ENCODE peak calls at places on chromosomes 16 and 17, in nine cellular contexts. Q is activated naive CD8-positive, alpha-beta T cell treated with anti-CD3 and anti-CD28 coated beads for 36 hours; Y is T-cell; H is NB4; I is activated gamma-delta T cell treated with anti-CD3 and anti-CD28 coated beads, Interleukin-2, amount 50 U/mL, for 16 hours; Z is substantia nigra; M is GM12865; G is HTR-8/SVneo; V is ELR. U is an unnamed sample.

GRCh38 chr17:59620518-59621259 is 994 bp downstream of the CLTC start:
- DNase-seq in Q (peak; percentile 32), Y (peak; percentile 40), H (peak; percentile 74), I (peak; percentile 12), Z (peak; percentile 31), M (peak; percentile 69), G (peak; percentile 45), V (peak; percentile 67), U (peak; percentile 65)

GRCh38 chr16:24610421-24610765 is 71.0 kb downstream of the RBBP6 start:
- DNase-seq in Q (peak; percentile 14), Y (no peak), H (peak; percentile 36), I (no peak), Z (peak; percentile 34), M (no peak), G (no peak), V (peak; percentile 53), U (no peak)

GRCh38 chr16:1508494-1509167 is 15.5 kb downstream of the TELO2 start:
- DNase-seq in Q (no peak), Y (no peak), H (no peak), I (no peak), Z (no peak), M (no peak), G (no peak), V (no peak), U (no peak)

GRCh38 chr17:7496470-7497227 is 12.5 kb downstream of the POLR2A start:
- DNase-seq in Q (no peak), Y (no peak), H (no peak), I (no peak), Z (no peak), M (no peak), G (no peak), V (no peak), U (no peak)

GRCh38 chr16:49478107-49478506 is 104.5 kb downstream of the C16orf78 start:
- DNase-seq in Q (no peak), Y (no peak), H (no peak), I (no peak), Z (no peak), M (peak; percentile 40), G (no peak), V (no peak), U (peak; percentile 31)

GRCh38 chr17:66677201-66677981 is 157.5 kb upstream of the CACNG5 start:
- DNase-seq in Q (no peak), Y (no peak), H (no peak), I (no peak), Z (no peak), M (no peak), G (no peak), V (peak; percentile 91), U (no peak)

GRCh38 chr16:2226245-2226793 is 2.9 kb downstream of the E4F1 start:
- DNase-seq in Q (no peak), Y (no peak), H (no peak), I (no peak), Z (no peak), M (no peak), G (no peak), V (no peak), U (no peak)

GRCh38 chr17:78230252-78230962 is 1.0 kb upstream of the TMEM235 start:
- DNase-seq in Q (no peak), Y (no peak), H (no peak), I (no peak), Z (no peak), M (no peak), G (no peak), V (no peak), U (no peak)

GRCh38 chr16:85733155-85733838 is 17.6 kb downstream of the C16orf74 start:
- DNase-seq in Q (no peak), Y (no peak), H (peak; percentile 97), I (no peak), Z (no peak), M (no peak), G (no peak), V (no peak), U (no peak)

GRCh38 chr16:50857881-50858280 is 116.0 kb downstream of the CYLD start:
- DNase-seq in Q (no peak), Y (no peak), H (no peak), I (no peak), Z (no peak), M (no peak), G (no peak), V (no peak), U (no peak)

GRCh38 chr17:8162997-8163977 is 539 bp upstream of the VAMP2 start:
- DNase-seq in Q (peak; percentile 40), Y (no peak), H (no peak), I (no peak), Z (no peak), M (no peak), G (no peak), V (peak; percentile 28), U (no peak)

GRCh38 chr16:59973966-59974365 is 1239.8 kb upstream of the GOT2 start:
- DNase-seq in Q (no peak), Y (no peak), H (no peak), I (no peak), Z (no peak), M (no peak), G (no peak), V (peak; percentile 73), U (no peak)

GRCh38 chr17:67458203-67458602 is 81.1 kb downstream of the PITPNC1 start:
- DNase-seq in Q (no peak), Y (no peak), H (no peak), I (no peak), Z (no peak), M (no peak), G (no peak), V (no peak), U (no peak)

GRCh38 chr17:14038206-14038605 is 31.1 kb upstream of the COX10 start:
- DNase-seq in Q (no peak), Y (no peak), H (no peak), I (no peak), Z (no peak), M (no peak), G (no peak), V (peak; percentile 19), U (no peak)

GRCh38 chr17:63848834-63849689 is 6.6 kb upstream of the SMARCD2 start:
- DNase-seq in Q (peak; percentile 96), Y (peak; percentile 93), H (peak; percentile 43), I (peak; percentile 92), Z (peak; percentile 77), M (peak; percentile 96), G (peak; percentile 93), V (peak; percentile 80), U (peak; percentile 95)

GRCh38 chr16:70162041-70162451 is 11.5 kb upstream of the CLEC18C start:
- DNase-seq in Q (no peak), Y (no peak), H (peak; percentile 34), I (no peak), Z (no peak), M (no peak), G (peak; percentile 71), V (peak; percentile 87), U (no peak)

GRCh38 chr16:78402797-78403196 is 303.3 kb downstream of the WWOX start:
- DNase-seq in Q (no peak), Y (no peak), H (no peak), I (no peak), Z (no peak), M (no peak), G (no peak), V (no peak), U (no peak)